ENCODE peak calls at places on chromosome 13, in eight cellular contexts. One of them, this sample, is unnamed.

GRCh38 chr13:19781526-19781925 is 1.2 kb downstream of the PSPC1 start:
- DNase-seq in upper lobe of left lung: no peak
- DNase-seq in stimulated activated CD4-positive, alpha-beta T cell treated with anti-CD3 and anti-CD28 coated beads, Interleukin-1b, Interleukin-23, amount 100 ng/mL, for 4 hours: no peak
- DNase-seq in HFF-Myc: no peak
- DNase-seq in neural crest cell: no peak
- DNase-seq in GM18507: no peak
- DNase-seq in ELR: peak; percentile 15
- DNase-seq in SK-MEL-5: no peak
- DNase-seq in this sample: no peak

GRCh38 chr13:51241720-51242119 is 19.5 kb downstream of the FAM124A start:
- DNase-seq in upper lobe of left lung: no peak
- DNase-seq in stimulated activated CD4-positive, alpha-beta T cell treated with anti-CD3 and anti-CD28 coated beads, Interleukin-1b, Interleukin-23, amount 100 ng/mL, for 4 hours: no peak
- DNase-seq in HFF-Myc: no peak
- DNase-seq in neural crest cell: no peak
- DNase-seq in GM18507: no peak
- DNase-seq in ELR: peak; percentile 25
- DNase-seq in SK-MEL-5: no peak
- DNase-seq in this sample: no peak

GRCh38 chr13:107473255-107473654 is 742.1 kb downstream of the LIG4 start:
- DNase-seq in upper lobe of left lung: no peak
- DNase-seq in stimulated activated CD4-positive, alpha-beta T cell treated with anti-CD3 and anti-CD28 coated beads, Interleukin-1b, Interleukin-23, amount 100 ng/mL, for 4 hours: no peak
- DNase-seq in HFF-Myc: no peak
- DNase-seq in neural crest cell: no peak
- DNase-seq in GM18507: no peak
- DNase-seq in ELR: no peak
- DNase-seq in SK-MEL-5: no peak
- DNase-seq in this sample: no peak

GRCh38 chr13:101150998-101151397 is 265.3 kb downstream of the NALCN start:
- DNase-seq in upper lobe of left lung: no peak
- DNase-seq in stimulated activated CD4-positive, alpha-beta T cell treated with anti-CD3 and anti-CD28 coated beads, Interleukin-1b, Interleukin-23, amount 100 ng/mL, for 4 hours: no peak
- DNase-seq in HFF-Myc: no peak
- DNase-seq in neural crest cell: no peak
- DNase-seq in GM18507: no peak
- DNase-seq in ELR: peak; percentile 35
- DNase-seq in SK-MEL-5: no peak
- DNase-seq in this sample: no peak

GRCh38 chr13:102631198-102631597 is 34.4 kb downstream of the TPP2 start:
- DNase-seq in upper lobe of left lung: no peak
- DNase-seq in stimulated activated CD4-positive, alpha-beta T cell treated with anti-CD3 and anti-CD28 coated beads, Interleukin-1b, Interleukin-23, amount 100 ng/mL, for 4 hours: no peak
- DNase-seq in HFF-Myc: no peak
- DNase-seq in neural crest cell: no peak
- DNase-seq in GM18507: no peak
- DNase-seq in ELR: no peak
- DNase-seq in SK-MEL-5: no peak
- DNase-seq in this sample: no peak

GRCh38 chr13:33292712-33293111 is 7.2 kb upstream of the STARD13 start:
- DNase-seq in upper lobe of left lung: no peak
- DNase-seq in stimulated activated CD4-positive, alpha-beta T cell treated with anti-CD3 and anti-CD28 coated beads, Interleukin-1b, Interleukin-23, amount 100 ng/mL, for 4 hours: no peak
- DNase-seq in HFF-Myc: no peak
- DNase-seq in neural crest cell: no peak
- DNase-seq in GM18507: no peak
- DNase-seq in ELR: no peak
- DNase-seq in SK-MEL-5: no peak
- DNase-seq in this sample: no peak

GRCh38 chr13:20997301-20998061 is 63.9 kb downstream of the LATS2 start:
- DNase-seq in upper lobe of left lung: no peak
- DNase-seq in stimulated activated CD4-positive, alpha-beta T cell treated with anti-CD3 and anti-CD28 coated beads, Interleukin-1b, Interleukin-23, amount 100 ng/mL, for 4 hours: no peak
- DNase-seq in HFF-Myc: peak; percentile 74
- DNase-seq in neural crest cell: no peak
- DNase-seq in GM18507: no peak
- DNase-seq in ELR: peak; percentile 93
- DNase-seq in SK-MEL-5: no peak
- DNase-seq in this sample: no peak

GRCh38 chr13:79445968-79446645 is 34.8 kb upstream of the NDFIP2 start:
- DNase-seq in upper lobe of left lung: no peak
- DNase-seq in stimulated activated CD4-positive, alpha-beta T cell treated with anti-CD3 and anti-CD28 coated beads, Interleukin-1b, Interleukin-23, amount 100 ng/mL, for 4 hours: no peak
- DNase-seq in HFF-Myc: no peak
- DNase-seq in neural crest cell: no peak
- DNase-seq in GM18507: no peak
- DNase-seq in ELR: no peak
- DNase-seq in SK-MEL-5: no peak
- DNase-seq in this sample: peak; percentile 35

GRCh38 chr13:94419304-94419943 is 60.1 kb downstream of the DCT start:
- DNase-seq in upper lobe of left lung: no peak
- DNase-seq in stimulated activated CD4-positive, alpha-beta T cell treated with anti-CD3 and anti-CD28 coated beads, Interleukin-1b, Interleukin-23, amount 100 ng/mL, for 4 hours: no peak
- DNase-seq in HFF-Myc: no peak
- DNase-seq in neural crest cell: no peak
- DNase-seq in GM18507: no peak
- DNase-seq in ELR: peak; percentile 75
- DNase-seq in SK-MEL-5: no peak
- DNase-seq in this sample: no peak

GRCh38 chr13:31209172-31209818 is 9.5 kb downstream of the B3GLCT start:
- DNase-seq in upper lobe of left lung: no peak
- DNase-seq in stimulated activated CD4-positive, alpha-beta T cell treated with anti-CD3 and anti-CD28 coated beads, Interleukin-1b, Interleukin-23, amount 100 ng/mL, for 4 hours: no peak
- DNase-seq in HFF-Myc: no peak
- DNase-seq in neural crest cell: no peak
- DNase-seq in GM18507: no peak
- DNase-seq in ELR: no peak
- DNase-seq in SK-MEL-5: no peak
- DNase-seq in this sample: no peak

GRCh38 chr13:100560498-100561215 is 27.9 kb downstream of the GGACT start:
- DNase-seq in upper lobe of left lung: no peak
- DNase-seq in stimulated activated CD4-positive, alpha-beta T cell treated with anti-CD3 and anti-CD28 coated beads, Interleukin-1b, Interleukin-23, amount 100 ng/mL, for 4 hours: no peak
- DNase-seq in HFF-Myc: no peak
- DNase-seq in neural crest cell: no peak
- DNase-seq in GM18507: no peak
- DNase-seq in ELR: no peak
- DNase-seq in SK-MEL-5: no peak
- DNase-seq in this sample: no peak

GRCh38 chr13:24407844-24408243 is 98.5 kb downstream of the C1QTNF9 start:
- DNase-seq in upper lobe of left lung: no peak
- DNase-seq in stimulated activated CD4-positive, alpha-beta T cell treated with anti-CD3 and anti-CD28 coated beads, Interleukin-1b, Interleukin-23, amount 100 ng/mL, for 4 hours: no peak
- DNase-seq in HFF-Myc: no peak
- DNase-seq in neural crest cell: no peak
- DNase-seq in GM18507: no peak
- DNase-seq in ELR: peak; percentile 12
- DNase-seq in SK-MEL-5: peak; percentile 19
- DNase-seq in this sample: no peak

GRCh38 chr13:107860284-107860683 is 355.1 kb downstream of the LIG4 start:
- DNase-seq in upper lobe of left lung: no peak
- DNase-seq in stimulated activated CD4-positive, alpha-beta T cell treated with anti-CD3 and anti-CD28 coated beads, Interleukin-1b, Interleukin-23, amount 100 ng/mL, for 4 hours: no peak
- DNase-seq in HFF-Myc: no peak
- DNase-seq in neural crest cell: no peak
- DNase-seq in GM18507: no peak
- DNase-seq in ELR: no peak
- DNase-seq in SK-MEL-5: no peak
- DNase-seq in this sample: no peak

GRCh38 chr13:24618219-24618955 is 61.8 kb upstream of the ATP12A start:
- DNase-seq in upper lobe of left lung: peak; percentile 13
- DNase-seq in stimulated activated CD4-positive, alpha-beta T cell treated with anti-CD3 and anti-CD28 coated beads, Interleukin-1b, Interleukin-23, amount 100 ng/mL, for 4 hours: peak; percentile 12
- DNase-seq in HFF-Myc: no peak
- DNase-seq in neural crest cell: no peak
- DNase-seq in GM18507: no peak
- DNase-seq in ELR: peak; percentile 35
- DNase-seq in SK-MEL-5: no peak
- DNase-seq in this sample: no peak

GRCh38 chr13:30826911-30827577 is 79.0 kb upstream of the MEDAG start:
- DNase-seq in upper lobe of left lung: no peak
- DNase-seq in stimulated activated CD4-positive, alpha-beta T cell treated with anti-CD3 and anti-CD28 coated beads, Interleukin-1b, Interleukin-23, amount 100 ng/mL, for 4 hours: no peak
- DNase-seq in HFF-Myc: no peak
- DNase-seq in neural crest cell: no peak
- DNase-seq in GM18507: no peak
- DNase-seq in ELR: no peak
- DNase-seq in SK-MEL-5: no peak
- DNase-seq in this sample: no peak

GRCh38 chr13:103187621-103188020 is 121.4 kb upstream of the SLC10A2 start:
- DNase-seq in upper lobe of left lung: no peak
- DNase-seq in stimulated activated CD4-positive, alpha-beta T cell treated with anti-CD3 and anti-CD28 coated beads, Interleukin-1b, Interleukin-23, amount 100 ng/mL, for 4 hours: no peak
- DNase-seq in HFF-Myc: no peak
- DNase-seq in neural crest cell: no peak
- DNase-seq in GM18507: no peak
- DNase-seq in ELR: no peak
- DNase-seq in SK-MEL-5: no peak
- DNase-seq in this sample: no peak

GRCh38 chr13:102657630-102658029 is 37.2 kb downstream of the METTL21C start:
- DNase-seq in upper lobe of left lung: no peak
- DNase-seq in stimulated activated CD4-positive, alpha-beta T cell treated with anti-CD3 and anti-CD28 coated beads, Interleukin-1b, Interleukin-23, amount 100 ng/mL, for 4 hours: no peak
- DNase-seq in HFF-Myc: no peak
- DNase-seq in neural crest cell: no peak
- DNase-seq in GM18507: no peak
- DNase-seq in ELR: peak; percentile 21
- DNase-seq in SK-MEL-5: no peak
- DNase-seq in this sample: no peak

GRCh38 chr13:110454227-110454859 is 107.2 kb downstream of the RAB20 start:
- DNase-seq in upper lobe of left lung: no peak
- DNase-seq in stimulated activated CD4-positive, alpha-beta T cell treated with anti-CD3 and anti-CD28 coated beads, Interleukin-1b, Interleukin-23, amount 100 ng/mL, for 4 hours: no peak
- DNase-seq in HFF-Myc: no peak
- DNase-seq in neural crest cell: no peak
- DNase-seq in GM18507: no peak
- DNase-seq in ELR: no peak
- DNase-seq in SK-MEL-5: no peak
- DNase-seq in this sample: no peak

GRCh38 chr13:101875717-101876393 is 423.4 kb downstream of the ITGBL1 start:
- DNase-seq in upper lobe of left lung: no peak
- DNase-seq in stimulated activated CD4-positive, alpha-beta T cell treated with anti-CD3 and anti-CD28 coated beads, Interleukin-1b, Interleukin-23, amount 100 ng/mL, for 4 hours: no peak
- DNase-seq in HFF-Myc: no peak
- DNase-seq in neural crest cell: no peak
- DNase-seq in GM18507: no peak
- DNase-seq in ELR: peak; percentile 81
- DNase-seq in SK-MEL-5: peak; percentile 96
- DNase-seq in this sample: no peak

GRCh38 chr13:71156550-71156949 is 710.5 kb downstream of the DACH1 start:
- DNase-seq in upper lobe of left lung: no peak
- DNase-seq in stimulated activated CD4-positive, alpha-beta T cell treated with anti-CD3 and anti-CD28 coated beads, Interleukin-1b, Interleukin-23, amount 100 ng/mL, for 4 hours: no peak
- DNase-seq in HFF-Myc: no peak
- DNase-seq in neural crest cell: no peak
- DNase-seq in GM18507: no peak
- DNase-seq in ELR: no peak
- DNase-seq in SK-MEL-5: no peak
- DNase-seq in this sample: no peak

GRCh38 chr13:105670179-105671015 is 865.1 kb downstream of the EFNB2 start:
- DNase-seq in upper lobe of left lung: no peak
- DNase-seq in stimulated activated CD4-positive, alpha-beta T cell treated with anti-CD3 and anti-CD28 coated beads, Interleukin-1b, Interleukin-23, amount 100 ng/mL, for 4 hours: no peak
- DNase-seq in HFF-Myc: no peak
- DNase-seq in neural crest cell: no peak
- DNase-seq in GM18507: no peak
- DNase-seq in ELR: no peak
- DNase-seq in SK-MEL-5: no peak
- DNase-seq in this sample: no peak

GRCh38 chr13:59352600-59352999 is 811.1 kb downstream of the DIAPH3 start:
- DNase-seq in upper lobe of left lung: no peak
- DNase-seq in stimulated activated CD4-positive, alpha-beta T cell treated with anti-CD3 and anti-CD28 coated beads, Interleukin-1b, Interleukin-23, amount 100 ng/mL, for 4 hours: no peak
- DNase-seq in HFF-Myc: no peak
- DNase-seq in neural crest cell: no peak
- DNase-seq in GM18507: no peak
- DNase-seq in ELR: no peak
- DNase-seq in SK-MEL-5: no peak
- DNase-seq in this sample: no peak

GRCh38 chr13:47794963-47795362 is 206.1 kb downstream of the SUCLA2 start:
- DNase-seq in upper lobe of left lung: no peak
- DNase-seq in stimulated activated CD4-positive, alpha-beta T cell treated with anti-CD3 and anti-CD28 coated beads, Interleukin-1b, Interleukin-23, amount 100 ng/mL, for 4 hours: no peak
- DNase-seq in HFF-Myc: no peak
- DNase-seq in neural crest cell: no peak
- DNase-seq in GM18507: no peak
- DNase-seq in ELR: peak; percentile 56
- DNase-seq in SK-MEL-5: peak; percentile 38
- DNase-seq in this sample: no peak

GRCh38 chr13:113632706-113633484 is 25.1 kb downstream of the ATP4B start:
- DNase-seq in upper lobe of left lung: peak; percentile 61
- DNase-seq in stimulated activated CD4-positive, alpha-beta T cell treated with anti-CD3 and anti-CD28 coated beads, Interleukin-1b, Interleukin-23, amount 100 ng/mL, for 4 hours: no peak
- DNase-seq in HFF-Myc: no peak
- DNase-seq in neural crest cell: no peak
- DNase-seq in GM18507: no peak
- DNase-seq in ELR: no peak
- DNase-seq in SK-MEL-5: no peak
- DNase-seq in this sample: no peak

GRCh38 chr13:77779461-77780272 is 82.2 kb downstream of the SLAIN1 start:
- DNase-seq in upper lobe of left lung: no peak
- DNase-seq in stimulated activated CD4-positive, alpha-beta T cell treated with anti-CD3 and anti-CD28 coated beads, Interleukin-1b, Interleukin-23, amount 100 ng/mL, for 4 hours: no peak
- DNase-seq in HFF-Myc: peak; percentile 14
- DNase-seq in neural crest cell: peak; percentile 32
- DNase-seq in GM18507: peak; percentile 9
- DNase-seq in ELR: peak; percentile 64
- DNase-seq in SK-MEL-5: peak; percentile 84
- DNase-seq in this sample: no peak